ENCODE peak calls at places on chromosome 7, in four cellular contexts. E is adrenal gland, Q is A549, Y is left ventricle myocardium inferior. Z is an unnamed sample.

GRCh38 chr7:115724400-115725056 is 306.0 kb downstream of the TFEC start:
- DNase-seq in Q (peak), E (no peak), Y (no peak), Z (no peak)

GRCh38 chr7:113768256-113768847 is 150.5 kb downstream of the PPP1R3A start:
- DNase-seq in Q (no peak), Y (no peak), E (no peak), Z (no peak)

GRCh38 chr7:103344453-103345149 is at the start of gene DNAJC2:
- DNase-seq in E (peak), Y (peak), Q (peak), Z (peak)

GRCh38 chr7:50851891-50852290 is 69.2 kb upstream of the GRB10 start:
- DNase-seq in E (no peak), Q (no peak), Y (no peak), Z (no peak)

GRCh38 chr7:119256446-119257131 is 1016.4 kb upstream of the KCND2 start:
- DNase-seq in E (no peak), Y (no peak), Q (no peak), Z (no peak)

GRCh38 chr7:28478661-28479060 is 66.3 kb downstream of the CREB5 start:
- DNase-seq in Q (no peak), E (no peak), Y (no peak), Z (no peak)

GRCh38 chr7:158802535-158803199 is 26.6 kb downstream of the ESYT2 start:
- DNase-seq in Y (no peak), E (no peak), Q (peak), Z (no peak)

GRCh38 chr7:51666261-51666660 is 349.7 kb upstream of the COBL start:
- DNase-seq in Q (no peak), Y (no peak), E (no peak), Z (no peak)

GRCh38 chr7:140675726-140676125 is 3.0 kb downstream of the ADCK2 start:
- DNase-seq in Y (no peak), Q (no peak), E (no peak), Z (no peak)

GRCh38 chr7:49433794-49434193 is 339.6 kb upstream of the VWC2 start:
- DNase-seq in Q (no peak), Y (no peak), E (no peak), Z (no peak)

GRCh38 chr7:156156734-156157408 is 344.6 kb upstream of the SHH start:
- DNase-seq in Q (peak), Y (no peak), E (peak), Z (no peak)

GRCh38 chr7:96075510-96076349 is 246.2 kb downstream of the SLC25A13 start:
- DNase-seq in Y (peak), E (peak), Q (peak), Z (no peak)

GRCh38 chr7:108454674-108455523 is 1.3 kb downstream of the NRCAM start:
- DNase-seq in Q (peak), Y (no peak), E (peak), Z (no peak)

GRCh38 chr7:87564290-87564963 is 36.3 kb downstream of the ABCB1 start:
- DNase-seq in Q (peak), Y (no peak), E (peak), Z (peak)

GRCh38 chr7:50860598-50860997 is 77.9 kb upstream of the GRB10 start:
- DNase-seq in Q (no peak), Y (no peak), E (no peak), Z (no peak)

GRCh38 chr7:74063223-74063641 is 20.4 kb upstream of the LIMK1 start:
- DNase-seq in Q (no peak), E (no peak), Y (no peak), Z (no peak)

GRCh38 chr7:90645784-90646183 is 49.7 kb downstream of the CDK14 start:
- DNase-seq in Q (no peak), E (no peak), Y (no peak), Z (no peak)

GRCh38 chr7:123208793-123209192 is 9.0 kb upstream of the SLC13A1 start:
- DNase-seq in Y (no peak), Q (peak), E (peak), Z (no peak)

GRCh38 chr7:43808410-43808809 is 49.9 kb downstream of the BLVRA start:
- DNase-seq in Q (no peak), E (no peak), Y (no peak), Z (no peak)

GRCh38 chr7:116779222-116779621 is 83.2 kb upstream of the CAPZA2 start:
- DNase-seq in E (no peak), Q (no peak), Y (no peak), Z (no peak)

GRCh38 chr7:95509199-95509598 is 23.5 kb downstream of the ASB4 start:
- DNase-seq in Y (no peak), Q (no peak), E (peak), Z (no peak)

GRCh38 chr7:133109816-133110215 is 27.9 kb upstream of the CHCHD3 start:
- DNase-seq in Y (no peak), Q (no peak), E (no peak), Z (no peak)

GRCh38 chr7:82578430-82578829 is 134.9 kb upstream of the CACNA2D1 start:
- DNase-seq in Y (no peak), E (no peak), Q (peak), Z (no peak)

GRCh38 chr7:7746419-7746818 is 28.0 kb upstream of the RPA3 start:
- DNase-seq in E (no peak), Q (no peak), Y (no peak), Z (no peak)

GRCh38 chr7:129466796-129467195 is 32.6 kb downstream of the STRIP2 start:
- DNase-seq in Y (no peak), Q (no peak), E (no peak), Z (no peak)

GRCh38 chr7:51611937-51612336 is 295.3 kb upstream of the COBL start:
- DNase-seq in E (no peak), Y (no peak), Q (no peak), Z (no peak)

DNA sequence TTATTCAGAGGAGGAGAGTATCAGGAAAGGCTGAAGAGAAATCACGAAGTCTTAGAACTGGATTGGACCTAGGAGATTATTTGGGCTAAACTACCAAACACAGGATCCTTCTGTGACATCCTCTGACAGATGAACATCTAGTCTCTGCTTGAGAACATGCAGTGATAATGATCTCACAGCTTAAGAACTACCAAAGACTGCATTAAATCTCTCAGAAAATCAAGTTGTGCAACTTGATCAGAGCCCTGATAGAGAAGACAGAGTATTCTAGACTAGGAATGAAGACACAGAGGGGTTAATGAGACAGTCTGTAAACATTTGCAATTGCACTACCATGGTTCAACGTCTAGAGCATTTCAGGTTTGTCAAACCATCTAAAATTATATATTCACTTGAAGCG is 37.1 kb upstream of the AGBL3 start:
- DNase-seq in Q (no peak), Y (no peak), E (no peak), Z (no peak)
- H3K4me3 ChIP-seq in Q (no peak), Y (no peak), E (no peak), Z (no peak)

GRCh38 chr7:70585071-70585470 is 546.9 kb upstream of the GALNT17 start:
- DNase-seq in E (no peak), Y (no peak), Q (no peak), Z (no peak)
- TF ChIP-seq CTCF in E (no peak), Y (no peak), Q (no peak), Z (no peak)

DNA sequence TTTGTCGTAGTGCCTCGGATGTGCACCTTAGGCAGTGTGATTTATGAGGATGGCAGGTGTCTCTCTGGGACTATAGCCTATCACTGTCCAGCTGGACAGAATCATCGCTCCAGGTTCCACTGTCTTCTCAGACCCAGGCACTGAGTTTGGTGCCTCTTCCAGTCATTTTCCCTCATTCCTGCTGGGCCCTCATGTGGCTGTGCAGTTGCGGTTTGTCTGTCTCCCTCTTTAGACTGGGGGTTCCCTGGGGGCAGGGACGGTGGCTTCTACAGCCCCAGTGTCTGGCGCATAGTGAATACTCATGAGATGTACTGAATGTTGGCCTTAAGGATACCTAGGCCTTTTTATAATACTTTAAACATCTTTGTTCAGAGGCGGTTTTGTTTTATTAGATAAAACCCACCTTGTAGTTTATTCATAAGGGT is 28.9 kb downstream of the CCM2 start:
- DNase-seq in Q (no peak), E (no peak), Y (no peak), Z (no peak)
- H3K4me3 ChIP-seq in Q (no peak), E (no peak), Y (peak), Z (peak)

DNA sequence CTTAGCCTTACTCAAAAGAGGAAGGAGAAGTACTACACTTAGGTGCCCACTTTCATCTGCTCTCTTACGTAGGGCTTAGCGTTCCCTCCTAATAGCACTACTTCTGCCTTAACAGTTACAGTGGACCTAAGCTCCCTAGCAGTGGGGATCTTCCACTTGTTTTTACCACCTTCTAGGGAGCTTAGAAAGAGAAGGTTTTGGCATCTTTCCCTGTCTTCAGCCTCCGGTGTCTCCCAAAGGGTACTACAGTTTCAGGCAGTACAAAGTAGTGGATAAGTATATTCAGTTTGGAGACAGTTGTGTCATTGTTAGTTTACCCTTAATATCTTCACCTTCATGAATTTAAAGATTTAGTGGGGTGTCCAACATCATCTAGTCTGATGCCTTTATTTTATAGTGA is 14.6 kb downstream of the CHRM2 start:
- DNase-seq in Q (no peak), E (no peak), Y (no peak), Z (no peak)
- TF ChIP-seq CTCF in Q (no peak), E (no peak), Y (no peak), Z (no peak)

DNA sequence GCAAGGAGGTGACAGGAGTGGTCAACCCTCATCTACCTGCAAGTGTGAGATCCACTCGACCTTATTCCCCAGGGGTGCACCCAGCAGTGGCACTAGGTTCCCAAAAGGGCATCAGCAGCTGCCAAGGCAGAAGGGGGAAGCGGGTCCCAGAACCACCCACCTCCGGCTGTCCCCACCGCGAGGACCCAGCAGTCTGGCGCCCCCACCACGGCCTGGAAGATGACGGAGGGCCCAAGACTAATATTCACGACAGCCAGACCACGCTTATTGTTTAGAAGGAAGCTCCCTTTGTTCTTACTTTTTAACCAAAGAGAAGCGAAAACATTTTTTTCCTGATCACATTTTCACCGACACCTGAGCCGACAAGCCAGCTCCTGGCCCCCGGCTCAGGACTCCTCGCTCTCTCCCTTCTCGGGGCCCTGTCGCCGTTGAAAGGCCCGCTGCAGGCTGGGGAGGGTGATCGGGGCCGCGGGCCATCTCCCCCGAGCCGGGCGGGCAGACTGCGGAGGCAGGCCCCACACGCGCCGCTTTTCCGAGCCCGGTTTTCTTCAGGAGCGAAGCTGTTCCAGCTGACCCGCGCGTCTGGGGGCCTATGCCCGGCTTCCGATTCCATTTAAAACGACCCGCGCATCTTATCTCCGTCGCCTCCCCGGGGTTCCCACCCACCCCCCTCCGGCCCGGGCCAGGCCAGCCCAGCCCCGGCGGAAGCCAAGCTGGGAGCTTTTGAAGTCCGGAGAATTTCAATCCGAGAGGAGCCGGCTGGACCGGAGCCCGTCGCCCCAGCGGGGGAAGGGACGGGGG is 3.4 kb upstream of the EVX1 start:
- DNase-seq in Y (no peak), E (no peak), Q (no peak), Z (no peak)
- H3K4me3 ChIP-seq in Y (peak), E (no peak), Q (no peak), Z (no peak)

GRCh38 chr7:29748286-29749099 is 57.8 kb upstream of the WIPF3 start:
- DNase-seq in Q (peak), E (peak), Y (no peak), Z (no peak)
- TF ChIP-seq CTCF in Q (peak), E (peak), Y (peak), Z (peak)

DNA sequence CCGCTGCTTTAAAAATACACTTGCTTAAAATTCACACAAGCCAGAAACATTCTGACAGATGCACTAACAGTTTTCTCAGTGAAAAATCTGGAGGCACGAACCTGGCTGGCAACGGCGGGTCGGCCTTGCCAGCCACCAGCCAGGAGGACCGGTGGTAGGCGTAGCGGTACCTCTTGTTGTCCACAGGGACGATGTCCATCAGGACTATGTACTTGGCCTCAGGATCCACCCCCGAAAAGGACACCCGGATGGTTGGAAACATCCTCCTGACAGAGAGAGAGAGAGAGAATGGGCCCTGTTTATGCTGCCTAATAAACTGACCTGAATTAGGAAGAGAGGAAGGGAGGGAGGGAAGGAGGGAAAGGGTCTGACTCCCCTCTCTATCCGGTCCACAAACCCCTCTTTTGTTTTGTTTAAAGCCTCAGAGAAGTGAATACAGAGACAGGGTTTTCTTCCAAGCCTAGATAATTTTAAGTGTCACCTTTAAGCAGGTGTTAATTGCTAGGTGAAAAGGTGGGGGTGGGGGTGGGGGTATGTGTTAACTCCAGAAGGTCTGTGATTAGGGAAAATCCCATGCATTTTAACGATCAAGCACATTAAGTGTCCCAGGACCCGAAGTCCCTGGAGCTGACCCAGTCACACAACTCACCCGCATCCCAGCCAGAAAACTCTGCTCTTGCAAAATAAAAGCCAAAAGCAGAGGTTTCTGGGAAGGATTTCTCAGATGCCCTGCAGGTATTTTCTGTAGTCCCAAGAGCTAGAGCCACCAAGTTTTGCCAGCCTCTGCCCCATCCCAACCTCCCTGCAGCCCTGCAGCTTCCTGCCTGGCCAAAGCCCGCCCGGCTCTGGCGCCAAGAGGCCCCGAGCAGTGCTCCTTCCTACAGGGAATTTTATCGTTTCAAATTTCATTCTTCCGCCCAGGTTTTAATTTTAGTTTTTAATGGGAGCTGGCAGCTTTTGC is 5.0 kb downstream of the TBX20 start:
- DNase-seq in Y (no peak), Q (no peak), E (no peak), Z (no peak)
- H3K4me3 ChIP-seq in Y (peak), Q (no peak), E (no peak), Z (no peak)

GRCh38 chr7:142519077-142519789 is 230.0 kb upstream of the PRSS1 start:
- DNase-seq in Q (no peak), E (no peak), Y (no peak), Z (no peak)
- TF ChIP-seq CTCF in Q (no peak), E (no peak), Y (no peak), Z (no peak)

GRCh38 chr7:152672626-152673025 is 3.3 kb downstream of the XRCC2 start:
- DNase-seq in Q (no peak), Y (no peak), E (no peak), Z (no peak)

GRCh38 chr7:152674860-152675760 is 831 bp downstream of the XRCC2 start:
- DNase-seq in Q (peak), Y (no peak), E (no peak), Z (no peak)

GRCh38 chr7:152675761-152676636 is at the start of gene XRCC2:
- DNase-seq in E (peak), Q (peak), Y (peak), Z (peak)

GRCh38 chr7:152669758-152670157 is 6.2 kb downstream of the XRCC2 start:
- DNase-seq in Q (no peak), Y (no peak), E (no peak), Z (no peak)

GRCh38 chr7:152673902-152674301 is 2.0 kb downstream of the XRCC2 start:
- DNase-seq in E (no peak), Y (no peak), Q (no peak), Z (no peak)
- H3K4me3 ChIP-seq in E (no peak), Y (no peak), Q (no peak), Z (no peak)

Z was measured in GM12864.